ENCODE peak calls at places on chromosomes 3 and 15, in ten cellular contexts. One of them, this sample, is unnamed.
A peak's percentile ranks its signal among the peaks of the same experiment; 100 is the strongest.

GRCh38 chr15:70342554-70343548 is 245.1 kb upstream of the TLE3 start:
- DNase-seq in astrocyte of the spinal cord: no peak
- DNase-seq in NCI-H1105: no peak
- DNase-seq in EL: no peak
- DNase-seq in activated CD4-positive, alpha-beta T cell treated with anti-CD3 and anti-CD28 coated beads, Interleukin-2, amount 10 ng/mL, durations not matched to agents 7 days and 5 days: no peak
- DNase-seq in left ventricle myocardium superior: no peak
- DNase-seq in Right ventricle myocardium superior: no peak
- DNase-seq in CD8-positive, alpha-beta memory T cell: no peak
- DNase-seq in AG20443: no peak
- DNase-seq in fibroblast of gingiva: no peak
- DNase-seq in this sample: no peak

GRCh38 chr3:189144645-189145044 is 27.1 kb upstream of the TPRG1 start:
- DNase-seq in astrocyte of the spinal cord: no peak
- DNase-seq in NCI-H1105: peak; percentile 96
- DNase-seq in EL: peak; percentile 26
- DNase-seq in activated CD4-positive, alpha-beta T cell treated with anti-CD3 and anti-CD28 coated beads, Interleukin-2, amount 10 ng/mL, durations not matched to agents 7 days and 5 days: peak; percentile 43
- DNase-seq in left ventricle myocardium superior: no peak
- DNase-seq in Right ventricle myocardium superior: no peak
- DNase-seq in CD8-positive, alpha-beta memory T cell: peak; percentile 56
- DNase-seq in AG20443: no peak
- DNase-seq in fibroblast of gingiva: peak; percentile 36
- DNase-seq in this sample: peak; percentile 93

GRCh38 chr3:42742688-42743087 is 30.4 kb downstream of the CCDC13 start:
- DNase-seq in astrocyte of the spinal cord: no peak
- DNase-seq in NCI-H1105: no peak
- DNase-seq in EL: no peak
- DNase-seq in activated CD4-positive, alpha-beta T cell treated with anti-CD3 and anti-CD28 coated beads, Interleukin-2, amount 10 ng/mL, durations not matched to agents 7 days and 5 days: no peak
- DNase-seq in left ventricle myocardium superior: no peak
- DNase-seq in Right ventricle myocardium superior: no peak
- DNase-seq in CD8-positive, alpha-beta memory T cell: no peak
- DNase-seq in AG20443: no peak
- DNase-seq in fibroblast of gingiva: no peak
- DNase-seq in this sample: no peak

GRCh38 chr15:63476229-63476632 is 28.2 kb upstream of the USP3 start:
- DNase-seq in astrocyte of the spinal cord: peak; percentile 95
- DNase-seq in NCI-H1105: no peak
- DNase-seq in EL: peak; percentile 97
- DNase-seq in activated CD4-positive, alpha-beta T cell treated with anti-CD3 and anti-CD28 coated beads, Interleukin-2, amount 10 ng/mL, durations not matched to agents 7 days and 5 days: no peak
- DNase-seq in left ventricle myocardium superior: no peak
- DNase-seq in Right ventricle myocardium superior: no peak
- DNase-seq in CD8-positive, alpha-beta memory T cell: no peak
- DNase-seq in AG20443: peak; percentile 84
- DNase-seq in fibroblast of gingiva: peak; percentile 90
- DNase-seq in this sample: no peak

GRCh38 chr3:194312743-194313281 is 38.3 kb downstream of the CPN2 start:
- DNase-seq in astrocyte of the spinal cord: peak; percentile 47
- DNase-seq in NCI-H1105: no peak
- DNase-seq in EL: peak; percentile 26
- DNase-seq in activated CD4-positive, alpha-beta T cell treated with anti-CD3 and anti-CD28 coated beads, Interleukin-2, amount 10 ng/mL, durations not matched to agents 7 days and 5 days: no peak
- DNase-seq in left ventricle myocardium superior: peak; percentile 63
- DNase-seq in Right ventricle myocardium superior: peak; percentile 67
- DNase-seq in CD8-positive, alpha-beta memory T cell: no peak
- DNase-seq in AG20443: peak; percentile 52
- DNase-seq in fibroblast of gingiva: peak; percentile 48
- DNase-seq in this sample: peak; percentile 95

GRCh38 chr15:81235276-81235675 is 38.6 kb downstream of the IL16 start:
- DNase-seq in astrocyte of the spinal cord: peak; percentile 4
- DNase-seq in NCI-H1105: no peak
- DNase-seq in EL: no peak
- DNase-seq in activated CD4-positive, alpha-beta T cell treated with anti-CD3 and anti-CD28 coated beads, Interleukin-2, amount 10 ng/mL, durations not matched to agents 7 days and 5 days: no peak
- DNase-seq in left ventricle myocardium superior: no peak
- DNase-seq in Right ventricle myocardium superior: no peak
- DNase-seq in CD8-positive, alpha-beta memory T cell: no peak
- DNase-seq in AG20443: no peak
- DNase-seq in fibroblast of gingiva: no peak
- DNase-seq in this sample: no peak

GRCh38 chr15:57784081-57784488 is 77.6 kb downstream of the POLR2M start:
- DNase-seq in astrocyte of the spinal cord: peak; percentile 34
- DNase-seq in NCI-H1105: no peak
- DNase-seq in EL: peak; percentile 98
- DNase-seq in activated CD4-positive, alpha-beta T cell treated with anti-CD3 and anti-CD28 coated beads, Interleukin-2, amount 10 ng/mL, durations not matched to agents 7 days and 5 days: no peak
- DNase-seq in left ventricle myocardium superior: peak; percentile 40
- DNase-seq in Right ventricle myocardium superior: peak; percentile 57
- DNase-seq in CD8-positive, alpha-beta memory T cell: no peak
- DNase-seq in AG20443: peak; percentile 87
- DNase-seq in fibroblast of gingiva: peak; percentile 79
- DNase-seq in this sample: no peak

GRCh38 chr3:179182892-179183291 is 34.7 kb downstream of the PIK3CA start:
- DNase-seq in astrocyte of the spinal cord: no peak
- DNase-seq in NCI-H1105: no peak
- DNase-seq in EL: no peak
- DNase-seq in activated CD4-positive, alpha-beta T cell treated with anti-CD3 and anti-CD28 coated beads, Interleukin-2, amount 10 ng/mL, durations not matched to agents 7 days and 5 days: no peak
- DNase-seq in left ventricle myocardium superior: no peak
- DNase-seq in Right ventricle myocardium superior: no peak
- DNase-seq in CD8-positive, alpha-beta memory T cell: no peak
- DNase-seq in AG20443: no peak
- DNase-seq in fibroblast of gingiva: peak; percentile 12
- DNase-seq in this sample: no peak

GRCh38 chr15:28977377-28978010 is 91.7 kb downstream of the APBA2 start:
- DNase-seq in astrocyte of the spinal cord: peak; percentile 96
- DNase-seq in NCI-H1105: no peak
- DNase-seq in EL: peak; percentile 98
- DNase-seq in activated CD4-positive, alpha-beta T cell treated with anti-CD3 and anti-CD28 coated beads, Interleukin-2, amount 10 ng/mL, durations not matched to agents 7 days and 5 days: no peak
- DNase-seq in left ventricle myocardium superior: peak; percentile 38
- DNase-seq in Right ventricle myocardium superior: no peak
- DNase-seq in CD8-positive, alpha-beta memory T cell: no peak
- DNase-seq in AG20443: peak; percentile 68
- DNase-seq in fibroblast of gingiva: peak; percentile 86
- DNase-seq in this sample: peak; percentile 18

GRCh38 chr3:182792901-182793662 is at the start of gene ATP11B:
- DNase-seq in astrocyte of the spinal cord: peak; percentile 68
- DNase-seq in NCI-H1105: peak; percentile 75
- DNase-seq in EL: peak; percentile 75
- DNase-seq in activated CD4-positive, alpha-beta T cell treated with anti-CD3 and anti-CD28 coated beads, Interleukin-2, amount 10 ng/mL, durations not matched to agents 7 days and 5 days: peak; percentile 77
- DNase-seq in left ventricle myocardium superior: peak; percentile 89
- DNase-seq in Right ventricle myocardium superior: peak; percentile 87
- DNase-seq in CD8-positive, alpha-beta memory T cell: peak; percentile 86
- DNase-seq in AG20443: peak; percentile 97
- DNase-seq in fibroblast of gingiva: peak; percentile 48
- DNase-seq in this sample: peak; percentile 55

GRCh38 chr15:60074181-60074885 is 70.2 kb downstream of the FOXB1 start:
- DNase-seq in astrocyte of the spinal cord: peak; percentile 52
- DNase-seq in NCI-H1105: no peak
- DNase-seq in EL: peak; percentile 28
- DNase-seq in activated CD4-positive, alpha-beta T cell treated with anti-CD3 and anti-CD28 coated beads, Interleukin-2, amount 10 ng/mL, durations not matched to agents 7 days and 5 days: no peak
- DNase-seq in left ventricle myocardium superior: no peak
- DNase-seq in Right ventricle myocardium superior: no peak
- DNase-seq in CD8-positive, alpha-beta memory T cell: no peak
- DNase-seq in AG20443: no peak
- DNase-seq in fibroblast of gingiva: no peak
- DNase-seq in this sample: no peak

GRCh38 chr3:20254268-20255117 is 68.5 kb upstream of the SGO1 start:
- DNase-seq in astrocyte of the spinal cord: no peak
- DNase-seq in NCI-H1105: no peak
- DNase-seq in EL: no peak
- DNase-seq in activated CD4-positive, alpha-beta T cell treated with anti-CD3 and anti-CD28 coated beads, Interleukin-2, amount 10 ng/mL, durations not matched to agents 7 days and 5 days: no peak
- DNase-seq in left ventricle myocardium superior: no peak
- DNase-seq in Right ventricle myocardium superior: no peak
- DNase-seq in CD8-positive, alpha-beta memory T cell: no peak
- DNase-seq in AG20443: no peak
- DNase-seq in fibroblast of gingiva: no peak
- DNase-seq in this sample: no peak

GRCh38 chr3:65170357-65171090 is 482.7 kb upstream of the ADAMTS9 start:
- DNase-seq in astrocyte of the spinal cord: peak; percentile 89
- DNase-seq in NCI-H1105: no peak
- DNase-seq in EL: peak; percentile 24
- DNase-seq in activated CD4-positive, alpha-beta T cell treated with anti-CD3 and anti-CD28 coated beads, Interleukin-2, amount 10 ng/mL, durations not matched to agents 7 days and 5 days: no peak
- DNase-seq in left ventricle myocardium superior: peak; percentile 86
- DNase-seq in Right ventricle myocardium superior: peak; percentile 86
- DNase-seq in CD8-positive, alpha-beta memory T cell: no peak
- DNase-seq in AG20443: peak; percentile 79
- DNase-seq in fibroblast of gingiva: peak; percentile 81
- DNase-seq in this sample: no peak

GRCh38 chr15:68299436-68299835 is 21.9 kb downstream of the FEM1B start:
- DNase-seq in astrocyte of the spinal cord: peak; percentile 22
- DNase-seq in NCI-H1105: no peak
- DNase-seq in EL: peak; percentile 15
- DNase-seq in activated CD4-positive, alpha-beta T cell treated with anti-CD3 and anti-CD28 coated beads, Interleukin-2, amount 10 ng/mL, durations not matched to agents 7 days and 5 days: no peak
- DNase-seq in left ventricle myocardium superior: no peak
- DNase-seq in Right ventricle myocardium superior: no peak
- DNase-seq in CD8-positive, alpha-beta memory T cell: no peak
- DNase-seq in AG20443: no peak
- DNase-seq in fibroblast of gingiva: no peak
- DNase-seq in this sample: no peak

GRCh38 chr3:11131371-11131770 is 22.9 kb upstream of the HRH1 start:
- DNase-seq in astrocyte of the spinal cord: peak; percentile 39
- DNase-seq in NCI-H1105: no peak
- DNase-seq in EL: no peak
- DNase-seq in activated CD4-positive, alpha-beta T cell treated with anti-CD3 and anti-CD28 coated beads, Interleukin-2, amount 10 ng/mL, durations not matched to agents 7 days and 5 days: no peak
- DNase-seq in left ventricle myocardium superior: no peak
- DNase-seq in Right ventricle myocardium superior: no peak
- DNase-seq in CD8-positive, alpha-beta memory T cell: no peak
- DNase-seq in AG20443: no peak
- DNase-seq in fibroblast of gingiva: no peak
- DNase-seq in this sample: no peak

GRCh38 chr3:121885386-121885785 is 8.8 kb upstream of the SLC15A2 start:
- DNase-seq in astrocyte of the spinal cord: no peak
- DNase-seq in NCI-H1105: no peak
- DNase-seq in EL: peak; percentile 32
- DNase-seq in activated CD4-positive, alpha-beta T cell treated with anti-CD3 and anti-CD28 coated beads, Interleukin-2, amount 10 ng/mL, durations not matched to agents 7 days and 5 days: no peak
- DNase-seq in left ventricle myocardium superior: no peak
- DNase-seq in Right ventricle myocardium superior: no peak
- DNase-seq in CD8-positive, alpha-beta memory T cell: no peak
- DNase-seq in AG20443: no peak
- DNase-seq in fibroblast of gingiva: no peak
- DNase-seq in this sample: no peak

GRCh38 chr3:18447720-18448119 is 22.6 kb upstream of the SATB1 start:
- DNase-seq in astrocyte of the spinal cord: no peak
- DNase-seq in NCI-H1105: no peak
- DNase-seq in EL: no peak
- DNase-seq in activated CD4-positive, alpha-beta T cell treated with anti-CD3 and anti-CD28 coated beads, Interleukin-2, amount 10 ng/mL, durations not matched to agents 7 days and 5 days: no peak
- DNase-seq in left ventricle myocardium superior: no peak
- DNase-seq in Right ventricle myocardium superior: no peak
- DNase-seq in CD8-positive, alpha-beta memory T cell: no peak
- DNase-seq in AG20443: no peak
- DNase-seq in fibroblast of gingiva: no peak
- DNase-seq in this sample: no peak

GRCh38 chr15:77819841-77820728 is 187.4 kb upstream of the LINGO1 start:
- DNase-seq in astrocyte of the spinal cord: no peak
- DNase-seq in NCI-H1105: no peak
- DNase-seq in EL: peak; percentile 31
- DNase-seq in activated CD4-positive, alpha-beta T cell treated with anti-CD3 and anti-CD28 coated beads, Interleukin-2, amount 10 ng/mL, durations not matched to agents 7 days and 5 days: no peak
- DNase-seq in left ventricle myocardium superior: peak; percentile 39
- DNase-seq in Right ventricle myocardium superior: no peak
- DNase-seq in CD8-positive, alpha-beta memory T cell: no peak
- DNase-seq in AG20443: peak; percentile 52
- DNase-seq in fibroblast of gingiva: no peak
- DNase-seq in this sample: no peak

GRCh38 chr3:111617912-111618601 is 22.9 kb upstream of the ZBED2 start:
- DNase-seq in astrocyte of the spinal cord: no peak
- DNase-seq in NCI-H1105: no peak
- DNase-seq in EL: no peak
- DNase-seq in activated CD4-positive, alpha-beta T cell treated with anti-CD3 and anti-CD28 coated beads, Interleukin-2, amount 10 ng/mL, durations not matched to agents 7 days and 5 days: no peak
- DNase-seq in left ventricle myocardium superior: no peak
- DNase-seq in Right ventricle myocardium superior: no peak
- DNase-seq in CD8-positive, alpha-beta memory T cell: no peak
- DNase-seq in AG20443: no peak
- DNase-seq in fibroblast of gingiva: no peak
- DNase-seq in this sample: no peak

GRCh38 chr3:75082845-75083244 is 468.4 kb upstream of the CNTN3 start:
- DNase-seq in astrocyte of the spinal cord: no peak
- DNase-seq in NCI-H1105: no peak
- DNase-seq in EL: no peak
- DNase-seq in activated CD4-positive, alpha-beta T cell treated with anti-CD3 and anti-CD28 coated beads, Interleukin-2, amount 10 ng/mL, durations not matched to agents 7 days and 5 days: no peak
- DNase-seq in left ventricle myocardium superior: no peak
- DNase-seq in Right ventricle myocardium superior: no peak
- DNase-seq in CD8-positive, alpha-beta memory T cell: no peak
- DNase-seq in AG20443: no peak
- DNase-seq in fibroblast of gingiva: no peak
- DNase-seq in this sample: no peak

GRCh38 chr3:85481411-85482192 is 522.8 kb downstream of the CADM2 start:
- DNase-seq in astrocyte of the spinal cord: peak; percentile 19
- DNase-seq in NCI-H1105: no peak
- DNase-seq in EL: no peak
- DNase-seq in activated CD4-positive, alpha-beta T cell treated with anti-CD3 and anti-CD28 coated beads, Interleukin-2, amount 10 ng/mL, durations not matched to agents 7 days and 5 days: no peak
- DNase-seq in left ventricle myocardium superior: no peak
- DNase-seq in Right ventricle myocardium superior: no peak
- DNase-seq in CD8-positive, alpha-beta memory T cell: no peak
- DNase-seq in AG20443: no peak
- DNase-seq in fibroblast of gingiva: no peak
- DNase-seq in this sample: no peak

GRCh38 chr15:99411234-99411633 is 154.6 kb upstream of the MEF2A start:
- DNase-seq in astrocyte of the spinal cord: no peak
- DNase-seq in NCI-H1105: no peak
- DNase-seq in EL: no peak
- DNase-seq in activated CD4-positive, alpha-beta T cell treated with anti-CD3 and anti-CD28 coated beads, Interleukin-2, amount 10 ng/mL, durations not matched to agents 7 days and 5 days: no peak
- DNase-seq in left ventricle myocardium superior: no peak
- DNase-seq in Right ventricle myocardium superior: no peak
- DNase-seq in CD8-positive, alpha-beta memory T cell: no peak
- DNase-seq in AG20443: no peak
- DNase-seq in fibroblast of gingiva: no peak
- DNase-seq in this sample: no peak

GRCh38 chr15:92069308-92070244 is 216.1 kb downstream of the SLCO3A1 start:
- DNase-seq in astrocyte of the spinal cord: peak; percentile 80
- DNase-seq in NCI-H1105: no peak
- DNase-seq in EL: peak; percentile 73
- DNase-seq in activated CD4-positive, alpha-beta T cell treated with anti-CD3 and anti-CD28 coated beads, Interleukin-2, amount 10 ng/mL, durations not matched to agents 7 days and 5 days: no peak
- DNase-seq in left ventricle myocardium superior: no peak
- DNase-seq in Right ventricle myocardium superior: no peak
- DNase-seq in CD8-positive, alpha-beta memory T cell: no peak
- DNase-seq in AG20443: peak; percentile 88
- DNase-seq in fibroblast of gingiva: peak; percentile 53
- DNase-seq in this sample: no peak

GRCh38 chr15:26081758-26082068 is 218.6 kb upstream of the ATP10A start:
- DNase-seq in astrocyte of the spinal cord: no peak
- DNase-seq in NCI-H1105: no peak
- DNase-seq in EL: no peak
- DNase-seq in activated CD4-positive, alpha-beta T cell treated with anti-CD3 and anti-CD28 coated beads, Interleukin-2, amount 10 ng/mL, durations not matched to agents 7 days and 5 days: peak; percentile 6
- DNase-seq in left ventricle myocardium superior: no peak
- DNase-seq in Right ventricle myocardium superior: no peak
- DNase-seq in CD8-positive, alpha-beta memory T cell: no peak
- DNase-seq in AG20443: no peak
- DNase-seq in fibroblast of gingiva: no peak
- DNase-seq in this sample: no peak